ENCODE peak calls at places on chromosomes 11 and 22, in nine cellular contexts. Q, E, C, O, W, Z, A, P and G are unnamed samples.
A peak's percentile ranks its signal among the peaks of the same experiment; 100 is the strongest.

GRCh38 chr11:132177106-132177505 is 806.7 kb downstream of the NTM start:
- DNase-seq in Q (peak; percentile 23), E (peak; percentile 27), C (no peak), O (no peak), W (no peak), Z (no peak), A (no peak), P (no peak), G (no peak)

GRCh38 chr11:6682591-6682935 is 577 bp downstream of the MRPL17 start:
- DNase-seq in Q (no peak), E (no peak), C (no peak), O (no peak), W (no peak), Z (no peak), A (no peak), P (no peak), G (peak; percentile 31)

GRCh38 chr11:10540546-10540914 is 457 bp downstream of the RNF141 start:
- DNase-seq in Q (no peak), E (peak; percentile 52), C (peak; percentile 59), O (peak; percentile 54), W (no peak), Z (no peak), A (no peak), P (no peak), G (peak; percentile 62)

GRCh38 chr11:60955566-60955965 is 3.6 kb upstream of the SLC15A3 start:
- DNase-seq in Q (no peak), E (no peak), C (no peak), O (no peak), W (no peak), Z (no peak), A (no peak), P (no peak), G (no peak)

GRCh38 chr22:22576244-22576988 is 17.4 kb upstream of the PRAME start:
- DNase-seq in Q (peak; percentile 66), E (peak; percentile 11), C (peak; percentile 57), O (no peak), W (no peak), Z (peak; percentile 3), A (no peak), P (peak; percentile 58), G (peak; percentile 75)

GRCh38 chr11:96306933-96307747 is 35.9 kb downstream of the MAML2 start:
- DNase-seq in Q (peak; percentile 27), E (peak; percentile 98), C (no peak), O (peak; percentile 89), W (no peak), Z (peak; percentile 83), A (peak; percentile 83), P (peak; percentile 25), G (peak; percentile 65)

GRCh38 chr11:120830092-120830491 is 193.8 kb upstream of the TBCEL start:
- DNase-seq in Q (no peak), E (no peak), C (no peak), O (no peak), W (no peak), Z (no peak), A (peak; percentile 87), P (no peak), G (no peak)

GRCh38 chr22:42440728-42441127 is 8.5 kb upstream of the NFAM1 start:
- DNase-seq in Q (no peak), E (no peak), C (no peak), O (no peak), W (no peak), Z (no peak), A (no peak), P (no peak), G (no peak)

GRCh38 chr11:106553304-106553703 is 465.0 kb downstream of the GUCY1A2 start:
- DNase-seq in Q (no peak), E (no peak), C (no peak), O (no peak), W (no peak), Z (no peak), A (no peak), P (no peak), G (no peak)

GRCh38 chr11:99383628-99384300 is 363.0 kb downstream of the CNTN5 start:
- DNase-seq in Q (no peak), E (no peak), C (no peak), O (no peak), W (no peak), Z (no peak), A (no peak), P (no peak), G (no peak)

GRCh38 chr11:35040221-35040942 is 98.6 kb upstream of the CD44 start:
- DNase-seq in Q (no peak), E (peak; percentile 99), C (no peak), O (no peak), W (peak; percentile 32), Z (no peak), A (no peak), P (peak; percentile 69), G (peak; percentile 49)

GRCh38 chr22:37484115-37485005 is 1.8 kb downstream of the MFNG start:
- DNase-seq in Q (no peak), E (no peak), C (no peak), O (peak; percentile 74), W (peak; percentile 59), Z (no peak), A (no peak), P (peak; percentile 87), G (no peak)

GRCh38 chr22:47548953-47549740 is 786.7 kb downstream of the TBC1D22A start:
- DNase-seq in Q (no peak), E (no peak), C (no peak), O (no peak), W (no peak), Z (no peak), A (no peak), P (no peak), G (no peak)

GRCh38 chr11:131064373-131064991 is 148.2 kb upstream of the SNX19 start:
- DNase-seq in Q (peak; percentile 82), E (peak; percentile 48), C (peak; percentile 77), O (peak; percentile 50), W (no peak), Z (no peak), A (no peak), P (peak; percentile 46), G (peak; percentile 69)

GRCh38 chr22:27534720-27535125 is 266.8 kb downstream of the MN1 start:
- DNase-seq in Q (no peak), E (no peak), C (peak; percentile 39), O (no peak), W (no peak), Z (no peak), A (no peak), P (no peak), G (peak; percentile 72)

GRCh38 chr22:35749808-35750207 is 32.1 kb downstream of the APOL5 start:
- DNase-seq in Q (no peak), E (no peak), C (no peak), O (no peak), W (no peak), Z (no peak), A (no peak), P (no peak), G (no peak)